ENCODE peak calls at places on chromosome 7, in ten cellular contexts. One of them, this sample, is unnamed.

GRCh38 chr7:80236696-80237095 is 102.1 kb downstream of the GNAI1 start:
- DNase-seq in testis: no peak
- DNase-seq in mesothelial cell of epicardium: no peak
- DNase-seq in cardiac fibroblast: no peak
- DNase-seq in foreskin fibroblast: no peak
- DNase-seq in endothelial cell: no peak
- DNase-seq in ascending aorta: no peak
- DNase-seq in dorsolateral prefrontal cortex: no peak
- DNase-seq in progenitor cell of endocrine pancreas: no peak
- DNase-seq in thyroid gland: no peak
- DNase-seq in this sample: no peak

GRCh38 chr7:100509213-100509612 is 25.5 kb downstream of the NYAP1 start:
- DNase-seq in testis: peak; percentile 90
- DNase-seq in dorsolateral prefrontal cortex: peak; percentile 56
- DNase-seq in cardiac fibroblast: peak; percentile 88
- DNase-seq in thyroid gland: peak; percentile 55
- DNase-seq in mesothelial cell of epicardium: no peak
- DNase-seq in ascending aorta: no peak
- DNase-seq in endothelial cell: no peak
- DNase-seq in foreskin fibroblast: peak; percentile 80
- DNase-seq in progenitor cell of endocrine pancreas: no peak
- DNase-seq in this sample: peak; percentile 25

GRCh38 chr7:155864991-155865690 is 52.9 kb upstream of the SHH start:
- DNase-seq in ascending aorta: no peak
- DNase-seq in thyroid gland: no peak
- DNase-seq in dorsolateral prefrontal cortex: no peak
- DNase-seq in cardiac fibroblast: no peak
- DNase-seq in progenitor cell of endocrine pancreas: no peak
- DNase-seq in testis: peak; percentile 8
- DNase-seq in foreskin fibroblast: no peak
- DNase-seq in endothelial cell: no peak
- DNase-seq in mesothelial cell of epicardium: no peak
- DNase-seq in this sample: no peak

GRCh38 chr7:105916603-105917002 is 40.2 kb upstream of the ATXN7L1 start:
- DNase-seq in thyroid gland: no peak
- DNase-seq in foreskin fibroblast: peak; percentile 77
- DNase-seq in dorsolateral prefrontal cortex: no peak
- DNase-seq in testis: no peak
- DNase-seq in endothelial cell: no peak
- DNase-seq in ascending aorta: no peak
- DNase-seq in progenitor cell of endocrine pancreas: no peak
- DNase-seq in mesothelial cell of epicardium: no peak
- DNase-seq in cardiac fibroblast: peak; percentile 50
- DNase-seq in this sample: no peak

GRCh38 chr7:2560175-2560695 is 1.5 kb downstream of the IQCE start:
- DNase-seq in cardiac fibroblast: peak; percentile 27
- DNase-seq in progenitor cell of endocrine pancreas: no peak
- DNase-seq in foreskin fibroblast: no peak
- DNase-seq in endothelial cell: no peak
- DNase-seq in thyroid gland: no peak
- DNase-seq in ascending aorta: no peak
- DNase-seq in mesothelial cell of epicardium: no peak
- DNase-seq in testis: no peak
- DNase-seq in dorsolateral prefrontal cortex: no peak
- DNase-seq in this sample: peak; percentile 19

GRCh38 chr7:100745184-100745583 is 11.8 kb downstream of the ZAN start:
- DNase-seq in foreskin fibroblast: peak; percentile 73
- DNase-seq in dorsolateral prefrontal cortex: peak; percentile 73
- DNase-seq in mesothelial cell of epicardium: no peak
- DNase-seq in cardiac fibroblast: peak; percentile 62
- DNase-seq in progenitor cell of endocrine pancreas: no peak
- DNase-seq in thyroid gland: peak; percentile 39
- DNase-seq in ascending aorta: no peak
- DNase-seq in testis: peak; percentile 86
- DNase-seq in endothelial cell: no peak
- DNase-seq in this sample: peak; percentile 24

GRCh38 chr7:111029574-111030357 is 61.2 kb upstream of the LRRN3 start:
- DNase-seq in ascending aorta: no peak
- DNase-seq in endothelial cell: no peak
- DNase-seq in thyroid gland: peak; percentile 79
- DNase-seq in cardiac fibroblast: peak; percentile 69
- DNase-seq in testis: peak; percentile 16
- DNase-seq in dorsolateral prefrontal cortex: no peak
- DNase-seq in foreskin fibroblast: peak; percentile 78
- DNase-seq in progenitor cell of endocrine pancreas: no peak
- DNase-seq in mesothelial cell of epicardium: no peak
- DNase-seq in this sample: peak; percentile 37

GRCh38 chr7:150939052-150939810 is 38.9 kb downstream of the KCNH2 start:
- DNase-seq in foreskin fibroblast: no peak
- DNase-seq in thyroid gland: no peak
- DNase-seq in endothelial cell: no peak
- DNase-seq in testis: no peak
- DNase-seq in ascending aorta: no peak
- DNase-seq in mesothelial cell of epicardium: no peak
- DNase-seq in progenitor cell of endocrine pancreas: no peak
- DNase-seq in cardiac fibroblast: no peak
- DNase-seq in dorsolateral prefrontal cortex: no peak
- DNase-seq in this sample: no peak

GRCh38 chr7:38878694-38879457 is 30.1 kb downstream of the VPS41 start:
- DNase-seq in thyroid gland: no peak
- DNase-seq in ascending aorta: no peak
- DNase-seq in testis: no peak
- DNase-seq in mesothelial cell of epicardium: no peak
- DNase-seq in endothelial cell: no peak
- DNase-seq in dorsolateral prefrontal cortex: no peak
- DNase-seq in foreskin fibroblast: no peak
- DNase-seq in progenitor cell of endocrine pancreas: no peak
- DNase-seq in cardiac fibroblast: no peak
- DNase-seq in this sample: no peak

GRCh38 chr7:26356929-26357792 is 65.5 kb downstream of the SNX10 start:
- DNase-seq in mesothelial cell of epicardium: no peak
- DNase-seq in cardiac fibroblast: no peak
- DNase-seq in ascending aorta: no peak
- DNase-seq in thyroid gland: no peak
- DNase-seq in foreskin fibroblast: no peak
- DNase-seq in endothelial cell: no peak
- DNase-seq in testis: no peak
- DNase-seq in progenitor cell of endocrine pancreas: no peak
- DNase-seq in dorsolateral prefrontal cortex: no peak
- DNase-seq in this sample: no peak

GRCh38 chr7:131328387-131329175 is 905 bp downstream of the MKLN1 start:
- DNase-seq in progenitor cell of endocrine pancreas: no peak
- DNase-seq in ascending aorta: no peak
- DNase-seq in cardiac fibroblast: peak; percentile 36
- DNase-seq in thyroid gland: no peak
- DNase-seq in dorsolateral prefrontal cortex: no peak
- DNase-seq in mesothelial cell of epicardium: no peak
- DNase-seq in foreskin fibroblast: peak; percentile 55
- DNase-seq in endothelial cell: no peak
- DNase-seq in testis: no peak
- DNase-seq in this sample: no peak

GRCh38 chr7:108263364-108263951 is 133.3 kb upstream of the LAMB4 start:
- DNase-seq in thyroid gland: no peak
- DNase-seq in testis: no peak
- DNase-seq in foreskin fibroblast: peak; percentile 62
- DNase-seq in progenitor cell of endocrine pancreas: no peak
- DNase-seq in mesothelial cell of epicardium: no peak
- DNase-seq in cardiac fibroblast: no peak
- DNase-seq in endothelial cell: no peak
- DNase-seq in ascending aorta: no peak
- DNase-seq in dorsolateral prefrontal cortex: no peak
- DNase-seq in this sample: no peak

GRCh38 chr7:91446819-91447218 is 182.6 kb downstream of the FZD1 start:
- DNase-seq in testis: no peak
- DNase-seq in dorsolateral prefrontal cortex: no peak
- DNase-seq in mesothelial cell of epicardium: no peak
- DNase-seq in cardiac fibroblast: no peak
- DNase-seq in ascending aorta: no peak
- DNase-seq in endothelial cell: no peak
- DNase-seq in foreskin fibroblast: no peak
- DNase-seq in thyroid gland: no peak
- DNase-seq in progenitor cell of endocrine pancreas: no peak
- DNase-seq in this sample: no peak

GRCh38 chr7:131051304-131051703 is 276.4 kb upstream of the MKLN1 start:
- DNase-seq in progenitor cell of endocrine pancreas: no peak
- DNase-seq in foreskin fibroblast: no peak
- DNase-seq in thyroid gland: no peak
- DNase-seq in endothelial cell: no peak
- DNase-seq in mesothelial cell of epicardium: no peak
- DNase-seq in dorsolateral prefrontal cortex: no peak
- DNase-seq in testis: no peak
- DNase-seq in ascending aorta: no peak
- DNase-seq in cardiac fibroblast: no peak
- DNase-seq in this sample: no peak

GRCh38 chr7:99325597-99326407 is at the start of gene ARPC1A:
- DNase-seq in cardiac fibroblast: peak; percentile 93
- DNase-seq in thyroid gland: peak; percentile 90
- DNase-seq in dorsolateral prefrontal cortex: peak; percentile 84
- DNase-seq in mesothelial cell of epicardium: peak; percentile 88
- DNase-seq in foreskin fibroblast: peak; percentile 98
- DNase-seq in testis: peak; percentile 89
- DNase-seq in ascending aorta: peak; percentile 49
- DNase-seq in progenitor cell of endocrine pancreas: peak; percentile 91
- DNase-seq in endothelial cell: peak; percentile 95
- DNase-seq in this sample: peak; percentile 90
- TF ChIP-seq CTCF in cardiac fibroblast: peak; percentile 36
- TF ChIP-seq CTCF in thyroid gland: no peak
- TF ChIP-seq CTCF in dorsolateral prefrontal cortex: no peak
- TF ChIP-seq CTCF in mesothelial cell of epicardium: no peak
- TF ChIP-seq CTCF in foreskin fibroblast: peak; percentile 22
- TF ChIP-seq CTCF in testis: peak; percentile 18
- TF ChIP-seq CTCF in ascending aorta: peak; percentile 27
- TF ChIP-seq CTCF in progenitor cell of endocrine pancreas: peak; percentile 51
- TF ChIP-seq CTCF in endothelial cell: no peak
- TF ChIP-seq CTCF in this sample: peak; percentile 53

DNA sequence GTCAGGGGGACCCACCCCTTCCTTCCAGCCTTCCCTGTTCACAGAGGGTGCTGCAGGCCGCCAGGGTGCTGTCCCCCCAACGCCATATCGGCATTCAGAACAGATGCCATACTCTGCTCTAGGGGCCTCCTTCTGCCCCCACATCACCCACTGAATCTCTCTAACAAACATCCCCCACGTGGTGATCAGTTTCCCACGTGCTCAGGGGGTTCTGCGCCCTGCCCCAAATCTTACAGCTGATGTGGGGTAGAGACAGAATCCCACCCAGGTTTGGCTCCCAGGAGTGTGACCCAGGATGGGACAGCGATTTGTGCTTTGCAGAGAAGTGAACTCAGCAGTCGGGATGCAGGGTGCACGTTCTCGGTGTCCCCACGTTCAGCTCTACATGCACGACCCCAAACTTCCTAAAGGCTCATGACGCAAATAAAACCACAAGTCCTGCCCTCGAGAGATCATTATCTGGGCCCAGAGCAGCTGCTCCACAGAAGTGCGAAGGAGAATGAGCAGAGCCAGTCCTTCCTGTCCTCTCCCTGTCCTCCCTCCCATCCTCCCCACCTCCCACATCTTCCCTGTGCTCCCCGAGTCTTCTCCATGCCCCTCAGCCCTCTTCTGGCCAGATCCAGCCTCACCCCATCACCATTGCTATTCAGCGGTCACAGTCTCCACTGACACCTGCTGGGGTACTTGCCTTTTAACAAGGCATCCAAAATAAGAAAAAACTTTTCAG is 423.4 kb downstream of the DNAJB6 start:
- DNase-seq in ascending aorta: no peak
- DNase-seq in endothelial cell: no peak
- DNase-seq in cardiac fibroblast: no peak
- DNase-seq in progenitor cell of endocrine pancreas: no peak
- DNase-seq in dorsolateral prefrontal cortex: no peak
- DNase-seq in mesothelial cell of epicardium: no peak
- DNase-seq in testis: no peak
- DNase-seq in thyroid gland: no peak
- DNase-seq in foreskin fibroblast: no peak
- DNase-seq in this sample: no peak
- TF ChIP-seq CTCF in ascending aorta: no peak
- TF ChIP-seq CTCF in endothelial cell: no peak
- TF ChIP-seq CTCF in cardiac fibroblast: no peak
- TF ChIP-seq CTCF in progenitor cell of endocrine pancreas: peak; percentile 19
- TF ChIP-seq CTCF in dorsolateral prefrontal cortex: no peak
- TF ChIP-seq CTCF in mesothelial cell of epicardium: no peak
- TF ChIP-seq CTCF in testis: no peak
- TF ChIP-seq CTCF in thyroid gland: no peak
- TF ChIP-seq CTCF in foreskin fibroblast: no peak
- TF ChIP-seq CTCF in this sample: no peak

GRCh38 chr7:13988765-13989137 is 715 bp downstream of the ETV1 start:
- DNase-seq in ascending aorta: no peak
- DNase-seq in testis: peak; percentile 29
- DNase-seq in cardiac fibroblast: peak; percentile 52
- DNase-seq in progenitor cell of endocrine pancreas: no peak
- DNase-seq in dorsolateral prefrontal cortex: no peak
- DNase-seq in thyroid gland: peak; percentile 17
- DNase-seq in foreskin fibroblast: peak; percentile 74
- DNase-seq in mesothelial cell of epicardium: no peak
- DNase-seq in endothelial cell: peak; percentile 28
- DNase-seq in this sample: peak; percentile 74

GRCh38 chr7:13990319-13990983 is 985 bp upstream of the ETV1 start:
- DNase-seq in cardiac fibroblast: peak; percentile 59
- DNase-seq in ascending aorta: peak; percentile 9
- DNase-seq in dorsolateral prefrontal cortex: no peak
- DNase-seq in thyroid gland: peak; percentile 31
- DNase-seq in progenitor cell of endocrine pancreas: no peak
- DNase-seq in testis: peak; percentile 53
- DNase-seq in endothelial cell: peak; percentile 61
- DNase-seq in foreskin fibroblast: peak; percentile 76
- DNase-seq in mesothelial cell of epicardium: no peak
- DNase-seq in this sample: peak; percentile 67

GRCh38 chr7:13989944-13990295 is 454 bp upstream of the ETV1 start:
- DNase-seq in mesothelial cell of epicardium: no peak
- DNase-seq in endothelial cell: no peak
- DNase-seq in ascending aorta: no peak
- DNase-seq in thyroid gland: peak; percentile 20
- DNase-seq in cardiac fibroblast: no peak
- DNase-seq in dorsolateral prefrontal cortex: no peak
- DNase-seq in foreskin fibroblast: no peak
- DNase-seq in testis: peak; percentile 31
- DNase-seq in progenitor cell of endocrine pancreas: no peak
- DNase-seq in this sample: no peak

GRCh38 chr7:13988011-13988410 is 1.5 kb downstream of the ETV1 start:
- DNase-seq in testis: no peak
- DNase-seq in thyroid gland: no peak
- DNase-seq in dorsolateral prefrontal cortex: no peak
- DNase-seq in ascending aorta: no peak
- DNase-seq in cardiac fibroblast: peak; percentile 67
- DNase-seq in progenitor cell of endocrine pancreas: no peak
- DNase-seq in endothelial cell: no peak
- DNase-seq in mesothelial cell of epicardium: no peak
- DNase-seq in foreskin fibroblast: peak; percentile 55
- DNase-seq in this sample: no peak

GRCh38 chr7:13989138-13989943 is at the start of gene ETV1:
- DNase-seq in cardiac fibroblast: peak; percentile 80
- DNase-seq in thyroid gland: peak; percentile 61
- DNase-seq in progenitor cell of endocrine pancreas: peak; percentile 37
- DNase-seq in mesothelial cell of epicardium: no peak
- DNase-seq in testis: peak; percentile 82
- DNase-seq in endothelial cell: peak; percentile 83
- DNase-seq in foreskin fibroblast: peak; percentile 85
- DNase-seq in ascending aorta: no peak
- DNase-seq in dorsolateral prefrontal cortex: peak; percentile 72
- DNase-seq in this sample: peak; percentile 70
- TF ChIP-seq CTCF in cardiac fibroblast: peak; percentile 42
- TF ChIP-seq CTCF in thyroid gland: peak; percentile 30
- TF ChIP-seq CTCF in progenitor cell of endocrine pancreas: peak; percentile 50
- TF ChIP-seq CTCF in mesothelial cell of epicardium: no peak
- TF ChIP-seq CTCF in testis: no peak
- TF ChIP-seq CTCF in endothelial cell: no peak
- TF ChIP-seq CTCF in foreskin fibroblast: peak; percentile 33
- TF ChIP-seq CTCF in ascending aorta: peak; percentile 42
- TF ChIP-seq CTCF in dorsolateral prefrontal cortex: peak; percentile 17
- TF ChIP-seq CTCF in this sample: no peak

GRCh38 chr7:31882187-31882586 is 188.0 kb downstream of the PDE1C start:
- DNase-seq in foreskin fibroblast: no peak
- DNase-seq in mesothelial cell of epicardium: no peak
- DNase-seq in progenitor cell of endocrine pancreas: no peak
- DNase-seq in dorsolateral prefrontal cortex: peak; percentile 56
- DNase-seq in testis: peak; percentile 51
- DNase-seq in thyroid gland: no peak
- DNase-seq in ascending aorta: no peak
- DNase-seq in cardiac fibroblast: no peak
- DNase-seq in endothelial cell: no peak
- DNase-seq in this sample: no peak
- TF ChIP-seq CTCF in foreskin fibroblast: no peak
- TF ChIP-seq CTCF in mesothelial cell of epicardium: no peak
- TF ChIP-seq CTCF in progenitor cell of endocrine pancreas: no peak
- TF ChIP-seq CTCF in dorsolateral prefrontal cortex: peak; percentile 28
- TF ChIP-seq CTCF in testis: no peak
- TF ChIP-seq CTCF in thyroid gland: no peak
- TF ChIP-seq CTCF in ascending aorta: no peak
- TF ChIP-seq CTCF in cardiac fibroblast: no peak
- TF ChIP-seq CTCF in endothelial cell: no peak
- TF ChIP-seq CTCF in this sample: no peak

This sample was measured in adrenal gland.